ENCODE peak calls at places on chromosomes 16 and 17, in six cellular contexts. N is transverse colon, H is neural progenitor cell, K is ovary, P is kidney epithelial cell, Q is uterus. Y is an unnamed sample.
A peak's percentile ranks its signal among the peaks of the same experiment; 100 is the strongest.

GRCh38 chr17:73553311-73553710 is 90.9 kb downstream of the SDK2 start:
- DNase-seq in N (no peak), H (no peak), K (no peak), P (no peak), Q (no peak), Y (no peak)

GRCh38 chr16:10490141-10490540 is 90.3 kb downstream of the EMP2 start:
- DNase-seq in N (no peak), H (no peak), K (no peak), P (no peak), Q (no peak), Y (no peak)

GRCh38 chr17:16938496-16939270 is 33.2 kb downstream of the TNFRSF13B start:
- DNase-seq in N (peak; percentile 4), H (no peak), K (no peak), P (no peak), Q (no peak), Y (no peak)

GRCh38 chr16:70726869-70727494 is 41.1 kb upstream of the MTSS2 start:
- DNase-seq in N (no peak), H (no peak), K (peak; percentile 64), P (no peak), Q (peak; percentile 73), Y (no peak)

GRCh38 chr16:73951541-73951940 is 345.1 kb upstream of the PSMD7 start:
- DNase-seq in N (peak; percentile 11), H (no peak), K (no peak), P (no peak), Q (peak; percentile 31), Y (no peak)

GRCh38 chr16:28876973-28877641 is 1.2 kb upstream of the ATP2A1 start:
- DNase-seq in N (no peak), H (peak; percentile 33), K (no peak), P (no peak), Q (no peak), Y (no peak)

GRCh38 chr17:8164815-8165131 is 2.0 kb upstream of the VAMP2 start:
- DNase-seq in N (no peak), H (no peak), K (no peak), P (no peak), Q (no peak), Y (no peak)

GRCh38 chr17:79028496-79029326 is 4.7 kb downstream of the C1QTNF1 start:
- DNase-seq in N (no peak), H (no peak), K (peak; percentile 32), P (no peak), Q (peak; percentile 12), Y (peak; percentile 56)

GRCh38 chr17:74728033-74728701 is 8.9 kb upstream of the RAB37 start:
- DNase-seq in N (no peak), H (no peak), K (no peak), P (no peak), Q (no peak), Y (no peak)

GRCh38 chr17:74730491-74731346 is 6.3 kb upstream of the RAB37 start:
- DNase-seq in N (peak; percentile 25), H (no peak), K (no peak), P (no peak), Q (no peak), Y (no peak)

GRCh38 chr17:74729368-74729767 is 7.7 kb upstream of the RAB37 start:
- DNase-seq in N (no peak), H (no peak), K (no peak), P (no peak), Q (no peak), Y (no peak)

GRCh38 chr17:74729866-74730265 is 7.2 kb upstream of the RAB37 start:
- DNase-seq in N (no peak), H (no peak), K (no peak), P (no peak), Q (no peak), Y (no peak)

GRCh38 chr17:74728702-74729075 is 8.4 kb upstream of the RAB37 start:
- DNase-seq in N (no peak), H (no peak), K (no peak), P (no peak), Q (no peak), Y (no peak)
- TF ChIP-seq CTCF in N (no peak), H (no peak), K (no peak), P (no peak), Q (no peak), Y (no peak)

GRCh38 chr16:82432261-82432660 is 194.5 kb upstream of the CDH13 start:
- DNase-seq in N (no peak), H (no peak), K (no peak), P (no peak), Q (no peak), Y (no peak)
- H3K27me3 ChIP-seq in N (no peaks in the 10 kb centered on the region), H (peaks cover under 1% of the 10 kb centered on the region), K (no peaks in the 10 kb centered on the region), P (no peaks in the 10 kb centered on the region), Q (no peaks in the 10 kb centered on the region), Y (no peaks in the 10 kb centered on the region)

GRCh38 chr17:35256629-35257028 is 13.8 kb downstream of the SLFN5 start:
- DNase-seq in N (no peak), H (no peak), K (no peak), P (no peak), Q (no peak), Y (no peak)
- TF ChIP-seq CTCF in N (no peak), H (no peak), K (no peak), P (peak; percentile 10), Q (no peak), Y (no peak)

GRCh38 chr17:76139261-76139752 is 1.7 kb downstream of the FOXJ1 start:
- DNase-seq in N (no peak), H (peak; percentile 41), K (no peak), P (no peak), Q (no peak), Y (no peak)

GRCh38 chr17:76138234-76138895 is 2.7 kb downstream of the FOXJ1 start:
- DNase-seq in N (no peak), H (peak; percentile 86), K (no peak), P (no peak), Q (no peak), Y (no peak)

GRCh38 chr17:76139801-76140660 is 1.0 kb downstream of the FOXJ1 start:
- DNase-seq in N (peak; percentile 49), H (peak; percentile 53), K (no peak), P (no peak), Q (no peak), Y (no peak)

GRCh38 chr17:76137351-76138233 is 3.5 kb downstream of the FOXJ1 start:
- DNase-seq in N (no peak), H (peak; percentile 65), K (no peak), P (no peak), Q (no peak), Y (no peak)

DNA sequence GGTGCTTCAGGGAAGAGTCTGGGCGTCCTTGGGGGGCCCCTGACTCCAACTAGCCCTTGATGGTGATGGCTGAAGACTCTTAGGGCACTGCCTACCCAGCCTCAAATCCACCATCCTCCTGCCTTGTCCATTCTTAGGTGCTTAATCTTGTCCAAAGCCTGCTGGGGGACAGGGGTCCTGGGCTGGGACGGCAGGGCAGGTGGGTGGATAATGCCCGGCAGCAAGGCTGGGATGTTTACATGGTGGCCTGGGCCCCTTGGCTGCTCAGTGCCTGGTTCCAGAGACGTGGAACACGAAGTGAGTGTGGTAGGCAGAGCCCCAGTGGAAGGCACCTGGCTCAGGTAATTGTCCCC is 2.2 kb downstream of the FOXJ1 start:
- DNase-seq in N (no peak), H (no peak), K (no peak), P (no peak), Q (no peak), Y (no peak)
- H3K27me3 ChIP-seq in N (peaks cover 67% of the 10 kb centered on the region), H (peaks cover 96% of the 10 kb centered on the region), K (peaks cover 2% of the 10 kb centered on the region), P (peaks cover 27% of the 10 kb centered on the region), Q (peaks cover 34% of the 10 kb centered on the region), Y (peaks cover 35% of the 10 kb centered on the region)

Y was measured in right atrium auricular region.